ENCODE peak calls at places on chromosomes 16 and 17, in five cellular contexts. One of them, this sample, is unnamed.

GRCh38 chr17:38572665-38573365 is 32.9 kb downstream of the SRCIN1 start:
- DNase-seq in osteocyte: no peak
- DNase-seq in stimulated activated naive CD8-positive, alpha-beta T cell treated with anti-CD3 and anti-CD28 coated beads, Interleukin-15, amount 100 ng/mL, for 72 hours: no peak
- DNase-seq in cardiac septum: no peak
- DNase-seq in CD8-positive, alpha-beta T cell: no peak
- DNase-seq in this sample: peak

GRCh38 chr16:16828913-16829398 is 450.0 kb downstream of the NPIPA7 start:
- DNase-seq in stimulated activated naive CD8-positive, alpha-beta T cell treated with anti-CD3 and anti-CD28 coated beads, Interleukin-15, amount 100 ng/mL, for 72 hours: no peak
- DNase-seq in cardiac septum: no peak
- DNase-seq in osteocyte: no peak
- DNase-seq in CD8-positive, alpha-beta T cell: no peak
- DNase-seq in this sample: no peak

GRCh38 chr17:74513987-74514631 is 17.2 kb downstream of the CD300LB start:
- DNase-seq in stimulated activated naive CD8-positive, alpha-beta T cell treated with anti-CD3 and anti-CD28 coated beads, Interleukin-15, amount 100 ng/mL, for 72 hours: peak
- DNase-seq in osteocyte: peak
- DNase-seq in cardiac septum: no peak
- DNase-seq in CD8-positive, alpha-beta T cell: peak
- DNase-seq in this sample: no peak

GRCh38 chr17:29930399-29931010 is 477 bp upstream of the SSH2 start:
- DNase-seq in cardiac septum: no peak
- DNase-seq in osteocyte: no peak
- DNase-seq in CD8-positive, alpha-beta T cell: no peak
- DNase-seq in stimulated activated naive CD8-positive, alpha-beta T cell treated with anti-CD3 and anti-CD28 coated beads, Interleukin-15, amount 100 ng/mL, for 72 hours: no peak
- DNase-seq in this sample: peak

GRCh38 chr17:78001182-78001581 is 42.7 kb downstream of the TNRC6C start:
- DNase-seq in CD8-positive, alpha-beta T cell: no peak
- DNase-seq in stimulated activated naive CD8-positive, alpha-beta T cell treated with anti-CD3 and anti-CD28 coated beads, Interleukin-15, amount 100 ng/mL, for 72 hours: no peak
- DNase-seq in cardiac septum: no peak
- DNase-seq in osteocyte: no peak
- DNase-seq in this sample: no peak

GRCh38 chr16:3474136-3474779 is 21.0 kb downstream of the C16orf90 start:
- DNase-seq in cardiac septum: no peak
- DNase-seq in CD8-positive, alpha-beta T cell: no peak
- DNase-seq in stimulated activated naive CD8-positive, alpha-beta T cell treated with anti-CD3 and anti-CD28 coated beads, Interleukin-15, amount 100 ng/mL, for 72 hours: no peak
- DNase-seq in osteocyte: no peak
- DNase-seq in this sample: no peak

GRCh38 chr16:30473231-30474061 is 904 bp downstream of the ITGAL start:
- DNase-seq in stimulated activated naive CD8-positive, alpha-beta T cell treated with anti-CD3 and anti-CD28 coated beads, Interleukin-15, amount 100 ng/mL, for 72 hours: peak
- DNase-seq in cardiac septum: no peak
- DNase-seq in osteocyte: no peak
- DNase-seq in CD8-positive, alpha-beta T cell: peak
- DNase-seq in this sample: no peak

GRCh38 chr17:9768381-9768934 is 22.9 kb downstream of the DHRS7C start:
- DNase-seq in stimulated activated naive CD8-positive, alpha-beta T cell treated with anti-CD3 and anti-CD28 coated beads, Interleukin-15, amount 100 ng/mL, for 72 hours: no peak
- DNase-seq in osteocyte: no peak
- DNase-seq in CD8-positive, alpha-beta T cell: no peak
- DNase-seq in cardiac septum: no peak
- DNase-seq in this sample: no peak

GRCh38 chr16:27805828-27806351 is 255.9 kb downstream of the KATNIP start:
- DNase-seq in osteocyte: no peak
- DNase-seq in CD8-positive, alpha-beta T cell: no peak
- DNase-seq in stimulated activated naive CD8-positive, alpha-beta T cell treated with anti-CD3 and anti-CD28 coated beads, Interleukin-15, amount 100 ng/mL, for 72 hours: no peak
- DNase-seq in cardiac septum: no peak
- DNase-seq in this sample: no peak

GRCh38 chr17:42667088-42667951 is 8.2 kb downstream of the TUBG2 start:
- DNase-seq in cardiac septum: no peak
- DNase-seq in stimulated activated naive CD8-positive, alpha-beta T cell treated with anti-CD3 and anti-CD28 coated beads, Interleukin-15, amount 100 ng/mL, for 72 hours: no peak
- DNase-seq in osteocyte: peak
- DNase-seq in CD8-positive, alpha-beta T cell: no peak
- DNase-seq in this sample: no peak

GRCh38 chr16:83552193-83552592 is 255.6 kb upstream of the HSBP1 start:
- DNase-seq in stimulated activated naive CD8-positive, alpha-beta T cell treated with anti-CD3 and anti-CD28 coated beads, Interleukin-15, amount 100 ng/mL, for 72 hours: no peak
- DNase-seq in cardiac septum: no peak
- DNase-seq in osteocyte: no peak
- DNase-seq in CD8-positive, alpha-beta T cell: no peak
- DNase-seq in this sample: no peak

GRCh38 chr17:8082312-8082711 is 5.2 kb downstream of the ALOX12B start:
- DNase-seq in osteocyte: no peak
- DNase-seq in cardiac septum: no peak
- DNase-seq in stimulated activated naive CD8-positive, alpha-beta T cell treated with anti-CD3 and anti-CD28 coated beads, Interleukin-15, amount 100 ng/mL, for 72 hours: no peak
- DNase-seq in CD8-positive, alpha-beta T cell: no peak
- DNase-seq in this sample: no peak

GRCh38 chr17:80870401-80870800 is 121.2 kb upstream of the CHMP6 start:
- DNase-seq in CD8-positive, alpha-beta T cell: no peak
- DNase-seq in osteocyte: no peak
- DNase-seq in stimulated activated naive CD8-positive, alpha-beta T cell treated with anti-CD3 and anti-CD28 coated beads, Interleukin-15, amount 100 ng/mL, for 72 hours: no peak
- DNase-seq in cardiac septum: no peak
- DNase-seq in this sample: no peak